ENCODE peak calls at places on chromosomes 1 and 21, in four cellular contexts. T is CD4-positive, alpha-beta T cell; C is uterus; F is fibroblast of lung. N is an unnamed sample.

GRCh38 chr1:203751051-203751450 is 13.9 kb upstream of the LAX1 start:
- DNase-seq in T (no peak), C (no peak), F (peak; percentile 81), N (no peak)

GRCh38 chr1:183913556-183913955 is 108.6 kb downstream of the RGL1 start:
- DNase-seq in T (no peak), C (no peak), F (peak; percentile 59), N (no peak)

GRCh38 chr1:71339238-71339637 is 258.4 kb upstream of the ZRANB2 start:
- DNase-seq in T (no peak), C (no peak), F (no peak), N (no peak)

GRCh38 chr1:41322101-41322661 is 39.1 kb upstream of the FOXO6 start:
- DNase-seq in T (no peak), C (no peak), F (no peak), N (no peak)

GRCh38 chr1:2403273-2403672 is 9.1 kb downstream of the PEX10 start:
- DNase-seq in T (no peak), C (no peak), F (no peak), N (no peak)

GRCh38 chr1:116538527-116538926 is 32.3 kb downstream of the CD58 start:
- DNase-seq in T (no peak), C (no peak), F (peak; percentile 75), N (peak; percentile 67)

GRCh38 chr1:184158911-184159701 is 107.6 kb downstream of the TSEN15 start:
- DNase-seq in T (no peak), C (no peak), F (no peak), N (no peak)

GRCh38 chr1:94124538-94124937 is 3.6 kb upstream of the ABCA4 start:
- DNase-seq in T (no peak), C (no peak), F (no peak), N (no peak)

GRCh38 chr1:43951021-43951985 is 4.6 kb downstream of the IPO13 start:
- DNase-seq in T (no peak), C (no peak), F (no peak), N (no peak)

GRCh38 chr1:25543425-25544242 is at the start of gene LDLRAP1:
- DNase-seq in T (peak; percentile 51), C (peak; percentile 64), F (peak; percentile 64), N (peak; percentile 70)

GRCh38 chr1:111227434-111227833 is at the start of gene CHI3L2:
- DNase-seq in T (no peak), C (no peak), F (peak; percentile 24), N (no peak)

GRCh38 chr1:226632169-226632884 is 83.8 kb downstream of the STUM start:
- DNase-seq in T (no peak), C (peak; percentile 25), F (no peak), N (no peak)

GRCh38 chr1:110627763-110628162 is 21.6 kb upstream of the KCNA2 start:
- DNase-seq in T (no peak), C (no peak), F (no peak), N (no peak)

GRCh38 chr1:116909511-116910378 is at the start of gene PTGFRN:
- DNase-seq in T (peak; percentile 2), C (peak; percentile 81), F (peak; percentile 74), N (peak; percentile 19)

GRCh38 chr1:185245466-185245865 is 71.6 kb downstream of the IVNS1ABP start:
- DNase-seq in T (no peak), C (no peak), F (peak; percentile 44), N (no peak)

GRCh38 chr21:32378956-32379355 is 13.9 kb downstream of the URB1 start:
- DNase-seq in T (no peak), C (peak; percentile 62), F (no peak), N (no peak)

GRCh38 chr1:5764464-5764863 is 227.8 kb downstream of the NPHP4 start:
- DNase-seq in T (no peak), C (no peak), F (no peak), N (no peak)

GRCh38 chr1:49016030-49016991 is 239.6 kb upstream of the BEND5 start:
- DNase-seq in T (no peak), C (no peak), F (peak; percentile 61), N (no peak)
- H3K9me3 ChIP-seq in T (no peaks in the 10 kb centered on the region), C (no peaks in the 10 kb centered on the region), F (no peaks in the 10 kb centered on the region), N (no peaks in the 10 kb centered on the region)

GRCh38 chr1:245043617-245043952 is 111.2 kb upstream of the KIF26B start:
- DNase-seq in T (no peak), C (no peak), F (no peak), N (no peak)
- H3K27ac ChIP-seq in T (no peak overlapping the region), C (no peak overlapping the region), F (no peak overlapping the region), N (no peak overlapping the region)

DNA sequence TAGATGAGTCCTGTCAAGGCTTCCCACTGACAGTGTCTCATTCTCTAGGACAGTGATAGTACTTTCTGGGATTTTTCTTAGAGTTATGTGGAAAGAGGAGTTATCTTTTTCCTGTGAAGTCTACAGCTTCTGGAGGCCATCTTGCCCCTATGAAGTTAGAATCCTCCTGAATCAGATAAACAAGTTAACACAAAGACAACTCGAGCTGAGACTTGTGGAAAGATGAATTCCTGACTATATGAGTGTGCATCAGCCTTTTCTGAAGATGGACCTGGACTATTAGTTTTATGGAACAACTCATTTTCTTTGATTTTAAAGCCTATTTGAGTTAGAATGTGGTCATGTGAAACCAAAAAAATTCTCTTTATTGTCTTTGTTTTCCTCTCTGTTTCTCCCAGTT is 290.9 kb downstream of the LRRIQ3 start:
- DNase-seq in T (no peak), C (no peak), F (no peak), N (no peak)
- H3K9me3 ChIP-seq in T (no peaks in the 10 kb centered on the region), C (no peaks in the 10 kb centered on the region), F (no peaks in the 10 kb centered on the region), N (no peaks in the 10 kb centered on the region)

GRCh38 chr1:229093546-229094336 is 177.2 kb upstream of the RAB4A start:
- DNase-seq in T (no peak), C (no peak), F (no peak), N (no peak)
- H3K27ac ChIP-seq in T (no peak overlapping the region), C (peak overlapping the region; percentile 43), F (no peak overlapping the region), N (no peak overlapping the region)

DNA sequence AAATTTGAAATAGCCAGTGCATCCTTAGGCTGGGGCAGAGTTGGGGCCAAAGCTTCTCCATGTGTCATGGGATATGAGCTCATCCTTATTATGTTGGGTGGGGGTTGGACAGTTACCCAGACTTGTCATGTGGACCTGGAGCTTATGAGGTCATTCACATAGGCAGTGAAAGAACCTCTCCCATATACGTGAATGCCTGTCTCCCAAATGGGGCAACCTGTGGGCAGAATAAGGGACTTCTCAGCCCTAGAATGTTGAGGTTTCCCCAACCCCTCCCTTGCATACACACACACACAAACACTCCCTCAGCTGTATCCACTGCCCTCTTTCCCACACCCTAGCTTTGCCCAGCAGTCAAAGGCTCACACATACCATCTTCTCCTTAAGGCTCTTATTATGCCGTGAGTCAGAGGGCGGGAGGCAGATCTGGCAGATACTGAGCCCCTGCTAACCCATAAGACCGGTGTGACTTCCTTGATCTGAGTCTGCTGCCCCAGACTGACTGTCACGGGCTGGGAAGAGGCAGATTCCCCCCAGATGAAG is 2.3 kb upstream of the IVL start:
- DNase-seq in T (no peak), C (no peak), F (peak; percentile 74), N (no peak)
- H3K9me3 ChIP-seq in T (no peaks in the 10 kb centered on the region), C (no peaks in the 10 kb centered on the region), F (no peaks in the 10 kb centered on the region), N (no peaks in the 10 kb centered on the region)

GRCh38 chr1:30310966-30311742 is 412.2 kb downstream of the MATN1 start:
- DNase-seq in T (no peak), C (no peak), F (no peak), N (no peak)

GRCh38 chr1:30313176-30313575 is 410.2 kb downstream of the MATN1 start:
- DNase-seq in T (no peak), C (no peak), F (no peak), N (no peak)

GRCh38 chr1:30313584-30313983 is 409.8 kb downstream of the MATN1 start:
- DNase-seq in T (no peak), C (no peak), F (no peak), N (no peak)

GRCh38 chr1:30314591-30314990 is 408.8 kb downstream of the MATN1 start:
- DNase-seq in T (no peak), C (no peak), F (no peak), N (no peak)

DNA sequence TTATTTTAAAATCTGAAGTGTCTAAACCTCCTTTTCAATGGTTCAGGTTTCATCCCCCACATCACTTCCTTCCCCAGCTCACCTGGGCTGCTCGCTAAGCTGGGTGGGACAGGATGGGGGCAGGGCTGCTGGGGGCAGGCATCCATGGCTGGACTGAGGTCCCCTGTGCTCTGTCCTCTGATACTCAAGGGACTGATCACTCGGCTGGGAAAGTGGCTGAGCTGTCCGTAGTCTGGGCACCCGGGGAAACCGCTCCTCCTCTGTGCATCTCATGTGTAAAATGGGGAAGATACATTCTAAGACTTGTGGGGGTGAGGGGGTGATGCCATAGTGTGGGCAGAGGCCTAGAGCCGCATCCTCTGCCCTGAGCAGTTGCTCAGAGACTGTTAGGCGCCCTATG is 411.2 kb downstream of the MATN1 start:
- DNase-seq in T (no peak), C (no peak), F (no peak), N (no peak)
- H3K27ac ChIP-seq in T (no peak overlapping the region), C (no peak overlapping the region), F (no peak overlapping the region), N (no peak overlapping the region)

GRCh38 chr1:152408664-152409063 is 5.4 kb downstream of the CRNN start:
- DNase-seq in T (no peak), C (no peak), F (no peak), N (no peak)
- H3K9me3 ChIP-seq in T (no peaks in the 10 kb centered on the region), C (no peaks in the 10 kb centered on the region), F (no peaks in the 10 kb centered on the region), N (no peaks in the 10 kb centered on the region)

GRCh38 chr1:170221495-170221894 is 75.7 kb downstream of the NTMT2 start:
- DNase-seq in T (no peak), C (no peak), F (no peak), N (no peak)

GRCh38 chr1:170214980-170215910 is 69.5 kb downstream of the NTMT2 start:
- DNase-seq in T (no peak), C (no peak), F (no peak), N (no peak)

GRCh38 chr1:170219163-170219562 is 73.4 kb downstream of the NTMT2 start:
- DNase-seq in T (no peak), C (no peak), F (no peak), N (no peak)

GRCh38 chr1:170221031-170221430 is 75.3 kb downstream of the NTMT2 start:
- DNase-seq in T (no peak), C (peak; percentile 76), F (no peak), N (no peak)

GRCh38 chr1:170218261-170218660 is 72.5 kb downstream of the NTMT2 start:
- DNase-seq in T (no peak), C (no peak), F (peak; percentile 18), N (no peak)
- H3K27ac ChIP-seq in T (no peak overlapping the region), C (no peak overlapping the region), F (no peak overlapping the region), N (no peak overlapping the region)